ENCODE peak calls at places on chromosomes 7 and 10, in six cellular contexts. One of them, this sample, is unnamed.

GRCh38 chr10:36778600-36778999 is 346.8 kb upstream of the ANKRD30A start:
- DNase-seq in hepatic stellate cell: no peak
- DNase-seq in sciatic nerve: no peak
- DNase-seq in GM23248: no peak
- DNase-seq in uterus: no peak
- DNase-seq in lower leg skin: no peak
- DNase-seq in this sample: no peak

GRCh38 chr10:128470302-128470962 is 344.2 kb upstream of the MKI67 start:
- DNase-seq in sciatic nerve: no peak
- DNase-seq in hepatic stellate cell: no peak
- DNase-seq in uterus: no peak
- DNase-seq in GM23248: no peak
- DNase-seq in lower leg skin: no peak
- DNase-seq in this sample: no peak

GRCh38 chr10:91708174-91708861 is 75.4 kb upstream of the PPP1R3C start:
- DNase-seq in uterus: no peak
- DNase-seq in lower leg skin: no peak
- DNase-seq in hepatic stellate cell: no peak
- DNase-seq in sciatic nerve: no peak
- DNase-seq in GM23248: no peak
- DNase-seq in this sample: no peak

GRCh38 chr7:3955751-3956696 is 655.0 kb downstream of the SDK1 start:
- DNase-seq in GM23248: no peak
- DNase-seq in hepatic stellate cell: no peak
- DNase-seq in uterus: no peak
- DNase-seq in sciatic nerve: no peak
- DNase-seq in lower leg skin: no peak
- DNase-seq in this sample: no peak

GRCh38 chr10:105188737-105189463 is 547.8 kb downstream of the SORCS3 start:
- DNase-seq in GM23248: peak; percentile 33
- DNase-seq in hepatic stellate cell: no peak
- DNase-seq in uterus: no peak
- DNase-seq in lower leg skin: no peak
- DNase-seq in sciatic nerve: no peak
- DNase-seq in this sample: no peak

GRCh38 chr7:150941983-150942590 is 36.0 kb downstream of the KCNH2 start:
- DNase-seq in uterus: no peak
- DNase-seq in sciatic nerve: peak; percentile 54
- DNase-seq in lower leg skin: no peak
- DNase-seq in GM23248: no peak
- DNase-seq in hepatic stellate cell: no peak
- DNase-seq in this sample: peak; percentile 72

GRCh38 chr10:111281516-111281915 is 204.7 kb downstream of the ADRA2A start:
- DNase-seq in lower leg skin: no peak
- DNase-seq in sciatic nerve: no peak
- DNase-seq in GM23248: peak; percentile 58
- DNase-seq in hepatic stellate cell: peak; percentile 8
- DNase-seq in uterus: no peak
- DNase-seq in this sample: no peak

GRCh38 chr7:98526059-98526458 is 91.0 kb upstream of the NPTX2 start:
- DNase-seq in lower leg skin: no peak
- DNase-seq in uterus: no peak
- DNase-seq in hepatic stellate cell: no peak
- DNase-seq in GM23248: no peak
- DNase-seq in sciatic nerve: no peak
- DNase-seq in this sample: no peak

GRCh38 chr10:117684673-117685211 is 142.2 kb downstream of the EMX2 start:
- DNase-seq in hepatic stellate cell: no peak
- DNase-seq in uterus: peak; percentile 59
- DNase-seq in sciatic nerve: no peak
- DNase-seq in lower leg skin: peak; percentile 60
- DNase-seq in GM23248: peak; percentile 83
- DNase-seq in this sample: peak; percentile 34

GRCh38 chr10:97764519-97764931 is 7.3 kb downstream of the SFRP5 start:
- DNase-seq in GM23248: no peak
- DNase-seq in sciatic nerve: no peak
- DNase-seq in hepatic stellate cell: no peak
- DNase-seq in uterus: no peak
- DNase-seq in lower leg skin: no peak
- DNase-seq in this sample: no peak